ENCODE peak calls at places on chromosomes 4 and X, in ten cellular contexts. V is tibial nerve; K is thoracic aorta; H is lower leg skin; G is ovary; Y is CD8-positive, alpha-beta T cell; J is HepG2; Z is fibroblast of lung; S is brain microvascular endothelial cell; O is upper lobe of right lung. A is an unnamed sample.

GRCh38 chr4:143336828-143337599 is at the start of gene GAB1:
- DNase-seq in V (peak), K (peak), H (peak), G (peak), Y (no peak), J (peak), Z (peak), S (peak), O (peak), A (no peak)

GRCh38 chr4:156998500-156999174 is 27.0 kb upstream of the PDGFC start:
- DNase-seq in V (no peak), K (no peak), H (no peak), G (no peak), Y (no peak), J (no peak), Z (no peak), S (no peak), O (no peak), A (no peak)

GRCh38 chr4:2789801-2790582 is 2.9 kb upstream of the SH3BP2 start:
- DNase-seq in V (no peak), K (no peak), H (no peak), G (no peak), Y (peak), J (no peak), Z (no peak), S (no peak), O (no peak), A (no peak)

GRCh38 chr4:14977836-14978235 is 24.4 kb upstream of the CPEB2 start:
- DNase-seq in V (no peak), K (no peak), H (no peak), G (no peak), Y (no peak), J (no peak), Z (no peak), S (no peak), O (no peak), A (no peak)

GRCh38 chr4:70913947-70914445 is 11.8 kb downstream of the MOB1B start:
- DNase-seq in V (no peak), K (no peak), H (no peak), G (no peak), Y (no peak), J (no peak), Z (peak), S (no peak), O (no peak), A (no peak)

GRCh38 chrX:17738002-17738713 is 865 bp downstream of the SCML1 start:
- DNase-seq in V (peak), K (no peak), H (peak), G (peak), Y (peak), J (peak), Z (peak), S (peak), O (peak), A (no peak)

GRCh38 chrX:40154853-40155616 is 57.3 kb upstream of the BCOR start:
- DNase-seq in V (peak), K (no peak), H (peak), G (peak), Y (no peak), J (peak), Z (peak), S (no peak), O (peak), A (peak)

GRCh38 chrX:40145670-40146470 is 48.1 kb upstream of the BCOR start:
- DNase-seq in V (no peak), K (no peak), H (no peak), G (no peak), Y (no peak), J (no peak), Z (no peak), S (no peak), O (no peak), A (no peak)

GRCh38 chr4:114598191-114599121 is at the start of gene UGT8:
- DNase-seq in V (no peak), K (no peak), H (no peak), G (no peak), Y (no peak), J (no peak), Z (peak), S (no peak), O (peak), A (no peak)

GRCh38 chr4:18937080-18937479 is 915.5 kb upstream of the LCORL start:
- DNase-seq in V (no peak), K (no peak), H (no peak), G (no peak), Y (no peak), J (no peak), Z (no peak), S (no peak), O (no peak), A (no peak)
- TF ChIP-seq CTCF in V (no peak), K (no peak), H (no peak), G (no peak), Y (no peak), J (no peak), Z (no peak), S (no peak), O (no peak), A (no peak)

GRCh38 chrX:48971325-48972213 is at the start of gene KCND1:
- DNase-seq in V (peak), K (no peak), H (no peak), G (peak), Y (no peak), J (no peak), Z (peak), S (peak), O (no peak), A (no peak)

GRCh38 chrX:48974574-48974973 is 2.9 kb upstream of the KCND1 start:
- DNase-seq in V (no peak), K (no peak), H (no peak), G (no peak), Y (no peak), J (no peak), Z (no peak), S (no peak), O (no peak), A (no peak)

GRCh38 chrX:48975041-48975440 is 3.4 kb upstream of the KCND1 start:
- DNase-seq in V (no peak), K (no peak), H (no peak), G (no peak), Y (no peak), J (no peak), Z (no peak), S (no peak), O (no peak), A (no peak)

GRCh38 chrX:48974033-48974432 is 2.4 kb upstream of the KCND1 start:
- DNase-seq in V (no peak), K (no peak), H (no peak), G (no peak), Y (no peak), J (no peak), Z (no peak), S (no peak), O (no peak), A (no peak)

DNA sequence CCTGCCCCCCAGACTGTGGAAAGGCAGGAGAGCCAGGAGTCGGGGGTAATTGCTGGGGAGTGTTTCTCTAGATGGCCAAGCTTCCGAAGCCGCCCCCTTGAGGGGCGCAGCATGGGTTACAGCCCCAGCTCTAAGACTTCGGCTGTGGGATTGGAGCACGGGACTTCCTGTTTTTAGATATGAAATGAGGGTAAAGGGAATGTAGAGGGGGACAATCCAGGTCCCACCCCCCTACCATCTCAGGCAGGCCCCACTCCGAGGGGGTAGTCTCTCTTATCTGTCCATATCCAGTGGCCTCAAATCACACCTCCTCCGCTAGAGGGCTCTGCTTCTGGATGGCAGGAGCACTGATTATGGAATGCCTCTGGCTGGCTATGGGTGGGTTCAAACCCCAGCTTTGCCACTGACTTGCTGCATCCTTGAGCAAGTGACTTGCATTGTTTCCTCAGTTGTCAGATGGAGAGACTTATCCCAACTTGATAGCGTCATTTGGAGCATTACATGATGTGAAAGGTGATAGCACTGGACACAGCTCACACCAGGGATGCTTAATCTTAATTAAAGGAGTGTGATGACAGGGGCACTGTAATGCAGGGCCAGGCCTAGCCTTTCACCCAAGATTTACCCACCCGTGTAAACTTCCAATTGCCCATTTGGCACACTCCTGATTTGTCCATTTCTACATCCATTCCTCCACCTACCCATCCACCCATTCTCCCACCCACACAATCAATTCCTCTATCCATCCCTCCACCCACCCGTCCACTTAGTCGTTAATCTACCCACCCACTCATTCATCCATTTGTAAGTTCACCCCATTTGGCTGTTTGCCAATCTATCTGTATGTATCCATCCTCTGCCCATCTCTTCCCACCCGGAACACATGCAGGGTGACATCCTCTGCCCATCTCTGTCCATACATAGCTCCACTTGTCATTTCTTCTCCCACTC is 845 bp upstream of the KCND1 start:
- DNase-seq in V (peak), K (no peak), H (no peak), G (no peak), Y (no peak), J (peak), Z (peak), S (peak), O (no peak), A (no peak)
- H3K4me3 ChIP-seq in V (peak), K (peak), H (no peak), G (peak), Y (no peak), J (no peak), Z (peak), S (peak), O (peak), A (no peak)

GRCh38 chrX:65781845-65782244 is 114.4 kb downstream of the MSN start:
- DNase-seq in V (no peak), K (no peak), H (no peak), G (no peak), Y (no peak), J (no peak), Z (no peak), S (no peak), O (no peak), A (no peak)

GRCh38 chrX:65783746-65784145 is 116.3 kb downstream of the MSN start:
- DNase-seq in V (no peak), K (no peak), H (no peak), G (no peak), Y (no peak), J (no peak), Z (no peak), S (no peak), O (no peak), A (no peak)
- TF ChIP-seq CTCF in V (no peak), K (no peak), H (no peak), G (no peak), Y (no peak), J (no peak), Z (no peak), S (no peak), O (no peak), A (no peak)

DNA sequence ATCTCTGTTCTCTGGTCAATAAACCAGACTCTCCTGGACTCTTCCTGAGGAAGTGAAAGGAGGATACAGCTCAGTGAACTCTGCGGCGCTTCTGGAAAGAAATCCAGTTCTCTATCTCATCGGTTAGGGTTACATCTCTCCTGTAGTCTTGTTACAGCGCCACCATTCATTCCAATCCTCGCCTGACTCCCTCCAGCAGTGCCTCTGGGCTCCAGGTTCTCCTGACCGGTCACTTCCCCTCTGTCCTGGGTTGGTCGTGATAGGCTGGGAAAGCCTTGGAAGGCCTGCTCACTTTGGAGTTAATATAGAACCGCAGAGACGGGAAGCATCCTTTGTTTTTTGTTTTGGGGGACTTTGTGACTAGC is 97.0 kb upstream of the STOX2 start:
- DNase-seq in V (no peak), K (no peak), H (no peak), G (no peak), Y (no peak), J (no peak), Z (no peak), S (no peak), O (no peak), A (no peak)
- H3K4me3 ChIP-seq in V (no peak), K (no peak), H (no peak), G (no peak), Y (no peak), J (no peak), Z (no peak), S (no peak), O (no peak), A (no peak)

A was measured in LNCaP clone FGC.